ENCODE peak calls at places on chromosomes 16 and 17, in four cellular contexts. L, W, J and E are unnamed samples.
A peak's percentile ranks its signal among the peaks of the same experiment; 100 is the strongest.

GRCh38 chr17:17258998-17259397 is 22.0 kb upstream of the FLCN start:
- DNase-seq in W (no peak), J (no peak), L (no peak), E (no peak)

GRCh38 chr16:56365552-56365951 is 59.8 kb downstream of the AMFR start:
- DNase-seq in W (no peak), L (no peak), J (no peak), E (no peak)

GRCh38 chr17:80941171-80941570 is 50.5 kb upstream of the CHMP6 start:
- DNase-seq in W (no peak), J (no peak), L (no peak), E (no peak)

GRCh38 chr16:85720319-85720637 is 30.6 kb downstream of the C16orf74 start:
- DNase-seq in J (no peak), W (no peak), L (no peak), E (no peak)

GRCh38 chr16:57871457-57871856 is 69.2 kb upstream of the KIFC3 start:
- DNase-seq in L (no peak), J (no peak), W (no peak), E (no peak)

GRCh38 chr16:57899771-57900661 is 70.9 kb downstream of the CNGB1 start:
- DNase-seq in J (peak; percentile 73), W (peak; percentile 55), L (peak; percentile 80), E (peak; percentile 70)

GRCh38 chr16:55499951-55500350 is 8.9 kb upstream of the LPCAT2 start:
- DNase-seq in W (no peak), J (no peak), L (peak; percentile 8), E (no peak)

GRCh38 chr16:401468-402348 is at the start of gene DECR2:
- DNase-seq in W (peak; percentile 97), J (peak; percentile 93), L (peak; percentile 97), E (peak; percentile 95)

GRCh38 chr16:71348262-71349085 is 10.0 kb upstream of the CALB2 start:
- DNase-seq in W (no peak), L (no peak), J (no peak), E (no peak)

GRCh38 chr17:31853911-31854470 is 5.1 kb downstream of the COPRS start:
- DNase-seq in W (no peak), L (no peak), J (no peak), E (no peak)

GRCh38 chr16:83992624-83993023 is 24.6 kb downstream of the NECAB2 start:
- DNase-seq in W (no peak), J (no peak), L (peak; percentile 25), E (no peak)

GRCh38 chr16:78436846-78437245 is 337.4 kb downstream of the WWOX start:
- DNase-seq in W (no peak), L (no peak), J (no peak), E (no peak)

GRCh38 chr17:31649302-31649701 is 209.7 kb downstream of the COPRS start:
- DNase-seq in L (no peak), W (no peak), J (no peak), E (no peak)

GRCh38 chr17:4833941-4834501 is 881 bp downstream of the MINK1 start:
- DNase-seq in J (no peak), W (no peak), L (peak; percentile 14), E (no peak)

GRCh38 chr17:76278952-76279741 is 14.0 kb downstream of the UBALD2 start:
- DNase-seq in W (peak; percentile 85), J (peak; percentile 93), L (peak; percentile 93), E (peak; percentile 87)

GRCh38 chr17:962650-963049 is 16.9 kb downstream of the NXN start:
- DNase-seq in L (no peak), J (peak; percentile 85), W (no peak), E (no peak)

GRCh38 chr16:11557811-11558210 is 28.9 kb downstream of the LITAF start:
- DNase-seq in W (no peak), J (no peak), L (peak; percentile 38), E (no peak)

GRCh38 chr17:57246257-57246656 is 10.1 kb upstream of the MSI2 start:
- DNase-seq in J (no peak), L (no peak), W (no peak), E (no peak)

GRCh38 chr17:32596666-32597065 is 109.9 kb downstream of the CDK5R1 start:
- DNase-seq in L (no peak), J (no peak), W (no peak), E (no peak)

GRCh38 chr16:88671806-88672205 is 8.9 kb upstream of the MVD start:
- DNase-seq in W (no peak), J (no peak), L (no peak), E (no peak)
- TF ChIP-seq CTCF in W (no peak), J (no peak), L (no peak), E (no peak)

DNA sequence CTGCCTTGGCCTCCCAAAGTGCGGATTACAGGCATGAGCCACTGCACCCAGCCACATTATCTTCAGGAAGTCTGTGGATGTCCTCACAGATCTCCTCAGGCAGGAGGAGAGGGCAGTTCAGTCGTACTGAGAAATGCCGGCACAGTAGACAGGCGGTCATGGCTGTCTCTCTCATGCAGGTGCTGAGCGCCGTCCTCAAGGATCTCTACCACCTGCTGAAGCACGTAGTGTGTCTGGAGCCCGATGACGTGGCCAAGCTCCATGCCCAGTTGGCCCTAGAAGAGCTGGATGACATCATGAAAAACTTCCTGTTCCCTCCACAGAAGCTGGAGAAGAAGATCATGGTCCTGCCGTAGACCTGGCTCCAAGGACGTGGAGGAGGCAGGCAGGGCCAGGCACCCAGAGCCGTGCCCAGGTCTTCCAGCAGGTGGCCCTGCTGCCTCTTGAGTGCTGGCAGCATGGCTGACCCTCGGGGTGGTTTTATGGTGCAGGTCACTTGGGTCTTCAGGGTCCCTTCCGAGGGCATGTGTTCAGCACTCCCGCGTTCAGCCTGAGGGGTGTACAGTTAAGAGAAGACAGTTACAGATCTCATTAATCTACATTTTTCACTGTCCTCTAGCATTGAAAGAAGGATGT is 22.0 kb upstream of the HAS3 start:
- DNase-seq in J (peak; percentile 60), W (no peak), L (no peak), E (no peak)
- TF ChIP-seq CTCF in J (peak; percentile 65), W (no peak), L (no peak), E (no peak)

GRCh38 chr16:1781758-1782407 is 488 bp downstream of the SPSB3 start:
- DNase-seq in L (no peak), J (no peak), W (no peak), E (peak; percentile 38)
- TF ChIP-seq CTCF in L (no peak), J (peak; percentile 12), W (peak; percentile 35), E (peak; percentile 38)

GRCh38 chr16:6841392-6841791 is 491.3 kb upstream of the RBFOX1 start:
- DNase-seq in L (no peak), W (no peak), J (no peak), E (no peak)
- TF ChIP-seq CTCF in L (no peak), W (no peak), J (no peak), E (no peak)

GRCh38 chr17:36148559-36149295 is 27.7 kb downstream of the TBC1D3B start:
- DNase-seq in W (peak; percentile 62), J (peak; percentile 89), L (peak; percentile 80), E (peak; percentile 76)

GRCh38 chr17:36153887-36154576 is 22.4 kb downstream of the TBC1D3B start:
- DNase-seq in L (peak; percentile 3), J (no peak), W (no peak), E (no peak)

GRCh38 chr17:36151891-36152638 is 24.4 kb downstream of the TBC1D3B start:
- DNase-seq in J (no peak), W (no peak), L (peak; percentile 4), E (no peak)

GRCh38 chr17:36149296-36149820 is 27.1 kb downstream of the TBC1D3B start:
- DNase-seq in W (no peak), J (no peak), L (peak; percentile 56), E (no peak)

GRCh38 chr17:36152639-36153120 is 23.8 kb downstream of the TBC1D3B start:
- DNase-seq in L (peak; percentile 5), J (no peak), W (no peak), E (no peak)
- TF ChIP-seq CTCF in L (no peak), J (no peak), W (peak; percentile 15), E (no peak)

GRCh38 chr17:64005734-64006167 is 7.6 kb downstream of the PRR29 start:
- DNase-seq in W (no peak), J (peak; percentile 27), L (no peak), E (no peak)
- TF ChIP-seq CTCF in W (no peak), J (no peak), L (no peak), E (no peak)